ENCODE peak calls at places on chromosomes 13 and 19, in seven cellular contexts. One of them, this sample, is unnamed.
A peak's percentile ranks its signal among the peaks of the same experiment; 100 is the strongest.

GRCh38 chr13:21641629-21642028 is 29.2 kb upstream of the FGF9 start:
- DNase-seq in cardiac septum: no peak
- DNase-seq in activated naive CD8-positive, alpha-beta T cell treated with anti-CD3 and anti-CD28 coated beads, Interleukin-2, amount 50 U/mL, for 24 hours: no peak
- DNase-seq in CD8-positive, alpha-beta T cell: no peak
- DNase-seq in iris pigment epithelial cell: no peak
- DNase-seq in iPS DF 6.9: no peak
- DNase-seq in stimulated activated CD4-positive, alpha-beta T cell treated with anti-CD3 and anti-CD28 coated beads, TNF-alpha, amount 100 ng/mL, for 24 hours: no peak
- DNase-seq in this sample: no peak

GRCh38 chr19:39169143-39169810 is 27.5 kb upstream of the NCCRP1 start:
- DNase-seq in cardiac septum: no peak
- DNase-seq in iPS DF 6.9: no peak
- DNase-seq in stimulated activated CD4-positive, alpha-beta T cell treated with anti-CD3 and anti-CD28 coated beads, TNF-alpha, amount 100 ng/mL, for 24 hours: no peak
- DNase-seq in activated naive CD8-positive, alpha-beta T cell treated with anti-CD3 and anti-CD28 coated beads, Interleukin-2, amount 50 U/mL, for 24 hours: no peak
- DNase-seq in CD8-positive, alpha-beta T cell: no peak
- DNase-seq in iris pigment epithelial cell: no peak
- DNase-seq in this sample: no peak

GRCh38 chr13:42812311-42812710 is 30.9 kb downstream of the FAM216B start:
- DNase-seq in iris pigment epithelial cell: peak; percentile 54
- DNase-seq in iPS DF 6.9: no peak
- DNase-seq in CD8-positive, alpha-beta T cell: no peak
- DNase-seq in activated naive CD8-positive, alpha-beta T cell treated with anti-CD3 and anti-CD28 coated beads, Interleukin-2, amount 50 U/mL, for 24 hours: no peak
- DNase-seq in cardiac septum: no peak
- DNase-seq in stimulated activated CD4-positive, alpha-beta T cell treated with anti-CD3 and anti-CD28 coated beads, TNF-alpha, amount 100 ng/mL, for 24 hours: no peak
- DNase-seq in this sample: no peak

GRCh38 chr19:15022752-15023151 is 26.5 kb upstream of the CASP14 start:
- DNase-seq in stimulated activated CD4-positive, alpha-beta T cell treated with anti-CD3 and anti-CD28 coated beads, TNF-alpha, amount 100 ng/mL, for 24 hours: no peak
- DNase-seq in iris pigment epithelial cell: no peak
- DNase-seq in activated naive CD8-positive, alpha-beta T cell treated with anti-CD3 and anti-CD28 coated beads, Interleukin-2, amount 50 U/mL, for 24 hours: no peak
- DNase-seq in cardiac septum: no peak
- DNase-seq in CD8-positive, alpha-beta T cell: no peak
- DNase-seq in iPS DF 6.9: no peak
- DNase-seq in this sample: no peak

GRCh38 chr13:44698076-44698475 is 121.9 kb upstream of the TSC22D1 start:
- DNase-seq in iPS DF 6.9: no peak
- DNase-seq in activated naive CD8-positive, alpha-beta T cell treated with anti-CD3 and anti-CD28 coated beads, Interleukin-2, amount 50 U/mL, for 24 hours: no peak
- DNase-seq in CD8-positive, alpha-beta T cell: no peak
- DNase-seq in stimulated activated CD4-positive, alpha-beta T cell treated with anti-CD3 and anti-CD28 coated beads, TNF-alpha, amount 100 ng/mL, for 24 hours: no peak
- DNase-seq in iris pigment epithelial cell: no peak
- DNase-seq in cardiac septum: no peak
- DNase-seq in this sample: no peak

GRCh38 chr13:26784704-26785639 is 24.4 kb upstream of the GPR12 start:
- DNase-seq in stimulated activated CD4-positive, alpha-beta T cell treated with anti-CD3 and anti-CD28 coated beads, TNF-alpha, amount 100 ng/mL, for 24 hours: no peak
- DNase-seq in cardiac septum: no peak
- DNase-seq in activated naive CD8-positive, alpha-beta T cell treated with anti-CD3 and anti-CD28 coated beads, Interleukin-2, amount 50 U/mL, for 24 hours: peak; percentile 25
- DNase-seq in iPS DF 6.9: no peak
- DNase-seq in iris pigment epithelial cell: no peak
- DNase-seq in CD8-positive, alpha-beta T cell: peak; percentile 53
- DNase-seq in this sample: no peak

GRCh38 chr19:56566904-56567273 is 379 bp upstream of the ZNF470 start:
- DNase-seq in CD8-positive, alpha-beta T cell: no peak
- DNase-seq in stimulated activated CD4-positive, alpha-beta T cell treated with anti-CD3 and anti-CD28 coated beads, TNF-alpha, amount 100 ng/mL, for 24 hours: peak; percentile 6
- DNase-seq in activated naive CD8-positive, alpha-beta T cell treated with anti-CD3 and anti-CD28 coated beads, Interleukin-2, amount 50 U/mL, for 24 hours: peak; percentile 66
- DNase-seq in iPS DF 6.9: no peak
- DNase-seq in iris pigment epithelial cell: peak; percentile 42
- DNase-seq in cardiac septum: peak; percentile 78
- DNase-seq in this sample: no peak

GRCh38 chr13:94660695-94661324 is 51.5 kb downstream of the SOX21 start:
- DNase-seq in iPS DF 6.9: no peak
- DNase-seq in cardiac septum: no peak
- DNase-seq in CD8-positive, alpha-beta T cell: no peak
- DNase-seq in iris pigment epithelial cell: peak; percentile 31
- DNase-seq in activated naive CD8-positive, alpha-beta T cell treated with anti-CD3 and anti-CD28 coated beads, Interleukin-2, amount 50 U/mL, for 24 hours: no peak
- DNase-seq in stimulated activated CD4-positive, alpha-beta T cell treated with anti-CD3 and anti-CD28 coated beads, TNF-alpha, amount 100 ng/mL, for 24 hours: no peak
- DNase-seq in this sample: no peak

GRCh38 chr19:33429891-33430673 is 56.6 kb downstream of the CEBPG start:
- DNase-seq in iPS DF 6.9: no peak
- DNase-seq in stimulated activated CD4-positive, alpha-beta T cell treated with anti-CD3 and anti-CD28 coated beads, TNF-alpha, amount 100 ng/mL, for 24 hours: no peak
- DNase-seq in cardiac septum: no peak
- DNase-seq in iris pigment epithelial cell: no peak
- DNase-seq in activated naive CD8-positive, alpha-beta T cell treated with anti-CD3 and anti-CD28 coated beads, Interleukin-2, amount 50 U/mL, for 24 hours: no peak
- DNase-seq in CD8-positive, alpha-beta T cell: peak; percentile 57
- DNase-seq in this sample: no peak

GRCh38 chr13:46596501-46596900 is 43.5 kb downstream of the LRCH1 start:
- DNase-seq in stimulated activated CD4-positive, alpha-beta T cell treated with anti-CD3 and anti-CD28 coated beads, TNF-alpha, amount 100 ng/mL, for 24 hours: no peak
- DNase-seq in cardiac septum: no peak
- DNase-seq in activated naive CD8-positive, alpha-beta T cell treated with anti-CD3 and anti-CD28 coated beads, Interleukin-2, amount 50 U/mL, for 24 hours: no peak
- DNase-seq in CD8-positive, alpha-beta T cell: no peak
- DNase-seq in iPS DF 6.9: no peak
- DNase-seq in iris pigment epithelial cell: no peak
- DNase-seq in this sample: no peak

GRCh38 chr13:101406787-101407186 is 9.5 kb downstream of the NALCN start:
- DNase-seq in iris pigment epithelial cell: peak; percentile 29
- DNase-seq in CD8-positive, alpha-beta T cell: no peak
- DNase-seq in cardiac septum: no peak
- DNase-seq in activated naive CD8-positive, alpha-beta T cell treated with anti-CD3 and anti-CD28 coated beads, Interleukin-2, amount 50 U/mL, for 24 hours: no peak
- DNase-seq in iPS DF 6.9: no peak
- DNase-seq in stimulated activated CD4-positive, alpha-beta T cell treated with anti-CD3 and anti-CD28 coated beads, TNF-alpha, amount 100 ng/mL, for 24 hours: no peak
- DNase-seq in this sample: no peak

GRCh38 chr13:29436291-29436690 is 159.2 kb downstream of the SLC7A1 start:
- DNase-seq in activated naive CD8-positive, alpha-beta T cell treated with anti-CD3 and anti-CD28 coated beads, Interleukin-2, amount 50 U/mL, for 24 hours: no peak
- DNase-seq in stimulated activated CD4-positive, alpha-beta T cell treated with anti-CD3 and anti-CD28 coated beads, TNF-alpha, amount 100 ng/mL, for 24 hours: no peak
- DNase-seq in iris pigment epithelial cell: peak; percentile 72
- DNase-seq in cardiac septum: no peak
- DNase-seq in CD8-positive, alpha-beta T cell: no peak
- DNase-seq in iPS DF 6.9: no peak
- DNase-seq in this sample: no peak

GRCh38 chr13:43664700-43665191 is 122.0 kb downstream of the ENOX1 start:
- DNase-seq in iris pigment epithelial cell: peak; percentile 86
- DNase-seq in iPS DF 6.9: no peak
- DNase-seq in cardiac septum: no peak
- DNase-seq in activated naive CD8-positive, alpha-beta T cell treated with anti-CD3 and anti-CD28 coated beads, Interleukin-2, amount 50 U/mL, for 24 hours: no peak
- DNase-seq in CD8-positive, alpha-beta T cell: no peak
- DNase-seq in stimulated activated CD4-positive, alpha-beta T cell treated with anti-CD3 and anti-CD28 coated beads, TNF-alpha, amount 100 ng/mL, for 24 hours: no peak
- DNase-seq in this sample: no peak

GRCh38 chr19:48967346-48968178 is 2.5 kb downstream of the FTL start:
- DNase-seq in iris pigment epithelial cell: peak; percentile 65
- DNase-seq in iPS DF 6.9: no peak
- DNase-seq in stimulated activated CD4-positive, alpha-beta T cell treated with anti-CD3 and anti-CD28 coated beads, TNF-alpha, amount 100 ng/mL, for 24 hours: no peak
- DNase-seq in CD8-positive, alpha-beta T cell: no peak
- DNase-seq in cardiac septum: no peak
- DNase-seq in activated naive CD8-positive, alpha-beta T cell treated with anti-CD3 and anti-CD28 coated beads, Interleukin-2, amount 50 U/mL, for 24 hours: no peak
- DNase-seq in this sample: no peak

GRCh38 chr19:10295305-10295846 is 5.6 kb downstream of the ICAM5 start:
- DNase-seq in CD8-positive, alpha-beta T cell: peak; percentile 76
- DNase-seq in stimulated activated CD4-positive, alpha-beta T cell treated with anti-CD3 and anti-CD28 coated beads, TNF-alpha, amount 100 ng/mL, for 24 hours: no peak
- DNase-seq in iPS DF 6.9: no peak
- DNase-seq in cardiac septum: no peak
- DNase-seq in activated naive CD8-positive, alpha-beta T cell treated with anti-CD3 and anti-CD28 coated beads, Interleukin-2, amount 50 U/mL, for 24 hours: peak; percentile 62
- DNase-seq in iris pigment epithelial cell: no peak
- DNase-seq in this sample: no peak

GRCh38 chr13:51925865-51926527 is 64.2 kb downstream of the CCDC70 start:
- DNase-seq in cardiac septum: peak; percentile 54
- DNase-seq in stimulated activated CD4-positive, alpha-beta T cell treated with anti-CD3 and anti-CD28 coated beads, TNF-alpha, amount 100 ng/mL, for 24 hours: no peak
- DNase-seq in iris pigment epithelial cell: no peak
- DNase-seq in CD8-positive, alpha-beta T cell: no peak
- DNase-seq in iPS DF 6.9: no peak
- DNase-seq in activated naive CD8-positive, alpha-beta T cell treated with anti-CD3 and anti-CD28 coated beads, Interleukin-2, amount 50 U/mL, for 24 hours: no peak
- DNase-seq in this sample: no peak

GRCh38 chr13:80363890-80364503 is 23.1 kb upstream of the SPRY2 start:
- DNase-seq in cardiac septum: no peak
- DNase-seq in stimulated activated CD4-positive, alpha-beta T cell treated with anti-CD3 and anti-CD28 coated beads, TNF-alpha, amount 100 ng/mL, for 24 hours: no peak
- DNase-seq in CD8-positive, alpha-beta T cell: no peak
- DNase-seq in iris pigment epithelial cell: peak; percentile 30
- DNase-seq in activated naive CD8-positive, alpha-beta T cell treated with anti-CD3 and anti-CD28 coated beads, Interleukin-2, amount 50 U/mL, for 24 hours: no peak
- DNase-seq in iPS DF 6.9: no peak
- DNase-seq in this sample: no peak

GRCh38 chr19:8163781-8164180 is 14.4 kb upstream of the FBN3 start:
- DNase-seq in activated naive CD8-positive, alpha-beta T cell treated with anti-CD3 and anti-CD28 coated beads, Interleukin-2, amount 50 U/mL, for 24 hours: no peak
- DNase-seq in CD8-positive, alpha-beta T cell: no peak
- DNase-seq in stimulated activated CD4-positive, alpha-beta T cell treated with anti-CD3 and anti-CD28 coated beads, TNF-alpha, amount 100 ng/mL, for 24 hours: no peak
- DNase-seq in iPS DF 6.9: no peak
- DNase-seq in cardiac septum: no peak
- DNase-seq in iris pigment epithelial cell: peak; percentile 77
- DNase-seq in this sample: no peak

GRCh38 chr19:44447864-44448674 is at the start of gene ZNF229:
- DNase-seq in CD8-positive, alpha-beta T cell: peak; percentile 73
- DNase-seq in iris pigment epithelial cell: peak; percentile 98
- DNase-seq in stimulated activated CD4-positive, alpha-beta T cell treated with anti-CD3 and anti-CD28 coated beads, TNF-alpha, amount 100 ng/mL, for 24 hours: peak; percentile 53
- DNase-seq in cardiac septum: peak; percentile 94
- DNase-seq in activated naive CD8-positive, alpha-beta T cell treated with anti-CD3 and anti-CD28 coated beads, Interleukin-2, amount 50 U/mL, for 24 hours: peak; percentile 77
- DNase-seq in iPS DF 6.9: peak; percentile 70
- DNase-seq in this sample: no peak

GRCh38 chr19:29528946-29529645 is 3.3 kb downstream of the VSTM2B start:
- DNase-seq in activated naive CD8-positive, alpha-beta T cell treated with anti-CD3 and anti-CD28 coated beads, Interleukin-2, amount 50 U/mL, for 24 hours: no peak
- DNase-seq in cardiac septum: no peak
- DNase-seq in stimulated activated CD4-positive, alpha-beta T cell treated with anti-CD3 and anti-CD28 coated beads, TNF-alpha, amount 100 ng/mL, for 24 hours: no peak
- DNase-seq in iPS DF 6.9: no peak
- DNase-seq in iris pigment epithelial cell: no peak
- DNase-seq in CD8-positive, alpha-beta T cell: no peak
- DNase-seq in this sample: no peak

GRCh38 chr13:50626031-50626643 is 217.4 kb downstream of the DLEU7 start:
- DNase-seq in cardiac septum: no peak
- DNase-seq in stimulated activated CD4-positive, alpha-beta T cell treated with anti-CD3 and anti-CD28 coated beads, TNF-alpha, amount 100 ng/mL, for 24 hours: no peak
- DNase-seq in iPS DF 6.9: no peak
- DNase-seq in iris pigment epithelial cell: peak; percentile 96
- DNase-seq in CD8-positive, alpha-beta T cell: no peak
- DNase-seq in activated naive CD8-positive, alpha-beta T cell treated with anti-CD3 and anti-CD28 coated beads, Interleukin-2, amount 50 U/mL, for 24 hours: no peak
- DNase-seq in this sample: no peak

GRCh38 chr13:113653264-113654174 is 4.5 kb downstream of the ATP4B start:
- DNase-seq in cardiac septum: peak; percentile 69
- DNase-seq in iPS DF 6.9: no peak
- DNase-seq in CD8-positive, alpha-beta T cell: no peak
- DNase-seq in stimulated activated CD4-positive, alpha-beta T cell treated with anti-CD3 and anti-CD28 coated beads, TNF-alpha, amount 100 ng/mL, for 24 hours: no peak
- DNase-seq in activated naive CD8-positive, alpha-beta T cell treated with anti-CD3 and anti-CD28 coated beads, Interleukin-2, amount 50 U/mL, for 24 hours: no peak
- DNase-seq in iris pigment epithelial cell: no peak
- DNase-seq in this sample: no peak

GRCh38 chr13:98445340-98446233 is 131.3 kb downstream of the STK24 start:
- DNase-seq in iPS DF 6.9: peak; percentile 64
- DNase-seq in cardiac septum: no peak
- DNase-seq in iris pigment epithelial cell: peak; percentile 36
- DNase-seq in stimulated activated CD4-positive, alpha-beta T cell treated with anti-CD3 and anti-CD28 coated beads, TNF-alpha, amount 100 ng/mL, for 24 hours: peak; percentile 59
- DNase-seq in activated naive CD8-positive, alpha-beta T cell treated with anti-CD3 and anti-CD28 coated beads, Interleukin-2, amount 50 U/mL, for 24 hours: peak; percentile 83
- DNase-seq in CD8-positive, alpha-beta T cell: peak; percentile 88
- DNase-seq in this sample: peak; percentile 55

GRCh38 chr13:99071211-99071610 is 93.3 kb upstream of the DOCK9 start:
- DNase-seq in activated naive CD8-positive, alpha-beta T cell treated with anti-CD3 and anti-CD28 coated beads, Interleukin-2, amount 50 U/mL, for 24 hours: no peak
- DNase-seq in iris pigment epithelial cell: no peak
- DNase-seq in CD8-positive, alpha-beta T cell: no peak
- DNase-seq in iPS DF 6.9: no peak
- DNase-seq in cardiac septum: no peak
- DNase-seq in stimulated activated CD4-positive, alpha-beta T cell treated with anti-CD3 and anti-CD28 coated beads, TNF-alpha, amount 100 ng/mL, for 24 hours: no peak
- DNase-seq in this sample: no peak

GRCh38 chr13:112629161-112629560 is 41.2 kb upstream of the TUBGCP3 start:
- DNase-seq in iris pigment epithelial cell: no peak
- DNase-seq in cardiac septum: no peak
- DNase-seq in CD8-positive, alpha-beta T cell: no peak
- DNase-seq in activated naive CD8-positive, alpha-beta T cell treated with anti-CD3 and anti-CD28 coated beads, Interleukin-2, amount 50 U/mL, for 24 hours: no peak
- DNase-seq in iPS DF 6.9: no peak
- DNase-seq in stimulated activated CD4-positive, alpha-beta T cell treated with anti-CD3 and anti-CD28 coated beads, TNF-alpha, amount 100 ng/mL, for 24 hours: no peak
- DNase-seq in this sample: no peak